ENCODE peak calls at places on chromosomes 5 and 9, in eight cellular contexts. A, D, Q, M, T, U, H and C are unnamed samples.
A peak's percentile ranks its signal among the peaks of the same experiment; 100 is the strongest.

GRCh38 chr5:80516826-80517225 is 28.9 kb downstream of the FAM151B start:
- DNase-seq in A (no peak), D (no peak), T (peak; percentile 89), Q (peak; percentile 91), U (peak; percentile 84), H (no peak), M (no peak), C (no peak)

GRCh38 chr9:16453390-16453789 is 417.1 kb downstream of the BNC2 start:
- DNase-seq in D (no peak), U (no peak), A (no peak), T (no peak), H (no peak), Q (no peak), M (no peak), C (no peak)

GRCh38 chr9:38127271-38127839 is 58.3 kb upstream of the SHB start:
- DNase-seq in U (peak; percentile 25), H (no peak), T (peak; percentile 33), A (no peak), M (no peak), D (no peak), Q (peak; percentile 13), C (no peak)

GRCh38 chr5:52956915-52957747 is 32.0 kb upstream of the ITGA2 start:
- DNase-seq in H (no peak), D (no peak), A (no peak), U (peak; percentile 7), T (no peak), M (no peak), Q (no peak), C (no peak)

GRCh38 chr5:122009436-122009835 is 47.7 kb downstream of the SRFBP1 start:
- DNase-seq in U (no peak), D (no peak), H (no peak), M (no peak), T (no peak), Q (no peak), A (no peak), C (no peak)

GRCh38 chr9:138045541-138046490 is 168.2 kb downstream of the CACNA1B start:
- DNase-seq in A (no peak), H (no peak), M (no peak), U (no peak), Q (no peak), T (no peak), D (no peak), C (no peak)

GRCh38 chr5:172502410-172502809 is 48.1 kb upstream of the SH3PXD2B start:
- DNase-seq in U (no peak), H (no peak), M (no peak), T (no peak), D (no peak), Q (no peak), A (no peak), C (no peak)

GRCh38 chr5:165448773-165449172 is 1943.4 kb downstream of the MAT2B start:
- DNase-seq in T (no peak), U (no peak), A (no peak), D (no peak), M (no peak), H (no peak), Q (no peak), C (no peak)

GRCh38 chr5:17434982-17435381 is 63.0 kb upstream of the TAF11L2 start:
- DNase-seq in T (no peak), M (no peak), Q (no peak), H (no peak), U (no peak), D (no peak), A (no peak), C (no peak)

GRCh38 chr9:133726401-133727276 is 11.5 kb downstream of the SARDH start:
- DNase-seq in D (no peak), M (no peak), A (no peak), T (peak; percentile 66), U (peak; percentile 58), Q (peak; percentile 61), H (no peak), C (peak; percentile 75)

GRCh38 chr9:86918556-86918955 is 28.8 kb downstream of the GAS1 start:
- DNase-seq in Q (no peak), H (no peak), D (no peak), A (no peak), T (peak; percentile 11), M (no peak), U (peak; percentile 7), C (no peak)

GRCh38 chr5:116573279-116573616 is 1.4 kb downstream of the SEMA6A start:
- DNase-seq in T (no peak), U (peak; percentile 20), A (peak; percentile 51), Q (no peak), D (no peak), M (peak; percentile 20), H (no peak), C (no peak)

GRCh38 chr9:131697097-131697496 is 42.8 kb downstream of the RAPGEF1 start:
- DNase-seq in Q (no peak), D (no peak), A (peak; percentile 47), M (no peak), U (peak; percentile 9), T (peak; percentile 56), H (no peak), C (no peak)

GRCh38 chr5:10856646-10857332 is 95.8 kb upstream of the DAP start:
- DNase-seq in T (peak; percentile 90), D (no peak), M (no peak), U (peak; percentile 67), A (peak; percentile 51), Q (peak; percentile 12), H (no peak), C (no peak)

GRCh38 chr5:88743231-88743879 is 139.6 kb downstream of the MEF2C start:
- DNase-seq in U (peak; percentile 20), H (no peak), D (no peak), A (no peak), Q (no peak), T (peak; percentile 60), M (no peak), C (no peak)

GRCh38 chr5:36943584-36943983 is 67.0 kb downstream of the NIPBL start:
- DNase-seq in D (no peak), U (no peak), Q (no peak), T (no peak), M (no peak), H (no peak), A (peak; percentile 29), C (no peak)

GRCh38 chr5:73280821-73281746 is 108.1 kb downstream of the TMEM174 start:
- DNase-seq in T (peak; percentile 86), D (no peak), H (no peak), A (no peak), U (peak; percentile 53), M (no peak), Q (peak; percentile 96), C (no peak)

GRCh38 chr9:126162611-126163381 is 163.8 kb upstream of the MVB12B start:
- DNase-seq in H (no peak), Q (no peak), D (no peak), U (no peak), A (no peak), M (no peak), T (no peak), C (no peak)

GRCh38 chr5:151130922-151131891 is 26.4 kb downstream of the ANXA6 start:
- DNase-seq in M (no peak), A (no peak), H (no peak), U (no peak), D (no peak), Q (no peak), T (no peak), C (no peak)

GRCh38 chr9:133275105-133276000 is at the start of gene ABO:
- DNase-seq in H (no peak), T (no peak), M (no peak), Q (no peak), A (no peak), U (peak; percentile 10), D (no peak), C (no peak)

GRCh38 chr5:154708845-154709244 is 46.3 kb upstream of the LARP1 start:
- DNase-seq in Q (peak; percentile 93), U (peak; percentile 62), T (peak; percentile 45), A (no peak), H (no peak), D (no peak), M (no peak), C (no peak)

GRCh38 chr9:135010921-135011320 is 76.5 kb upstream of the OLFM1 start:
- DNase-seq in U (no peak), A (no peak), T (no peak), M (peak; percentile 37), H (no peak), Q (no peak), D (no peak), C (no peak)

GRCh38 chr5:176542135-176542595 is 5.0 kb upstream of the RNF44 start:
- DNase-seq in U (no peak), Q (peak; percentile 25), D (no peak), M (no peak), H (no peak), T (no peak), A (no peak), C (peak; percentile 66)

GRCh38 chr5:150515446-150515845 is 7.5 kb downstream of the NDST1 start:
- DNase-seq in H (no peak), U (peak; percentile 80), D (no peak), T (peak; percentile 46), A (no peak), M (no peak), Q (no peak), C (no peak)

GRCh38 chr9:137369111-137369787 is 53.7 kb downstream of the EXD3 start:
- DNase-seq in A (no peak), H (no peak), U (no peak), M (no peak), T (no peak), D (no peak), Q (no peak), C (no peak)

GRCh38 chr5:95080456-95080855 is 204.4 kb downstream of the MCTP1 start:
- DNase-seq in H (no peak), U (no peak), M (no peak), Q (no peak), A (no peak), D (no peak), T (no peak), C (no peak)

GRCh38 chr5:172715931-172716682 is 54.9 kb downstream of the DUSP1 start:
- DNase-seq in U (peak; percentile 32), Q (no peak), M (no peak), A (no peak), T (no peak), D (no peak), H (no peak), C (no peak)

GRCh38 chr9:95515272-95516113 is 1.3 kb downstream of the PTCH1 start:
- DNase-seq in Q (no peak), H (no peak), D (no peak), U (peak; percentile 35), M (no peak), A (no peak), T (peak; percentile 30), C (peak; percentile 33)

GRCh38 chr5:67104859-67105258 is 91.7 kb downstream of the CD180 start:
- DNase-seq in T (no peak), M (no peak), D (no peak), A (no peak), Q (no peak), U (no peak), H (no peak), C (no peak)

GRCh38 chr5:9239626-9240025 is 306.2 kb downstream of the SEMA5A start:
- DNase-seq in U (peak; percentile 50), H (no peak), M (no peak), A (no peak), Q (no peak), T (no peak), D (no peak), C (no peak)

GRCh38 chr9:6788175-6789016 is 30.6 kb downstream of the KDM4C start:
- DNase-seq in A (no peak), U (peak; percentile 82), T (peak; percentile 65), D (no peak), Q (peak; percentile 46), M (no peak), H (no peak), C (no peak)